ENCODE peak calls at places on chromosomes 16 and 17, in four cellular contexts. S is stimulated activated CD8-positive, alpha-beta memory T cell treated with anti-CD3 and anti-CD28 coated beads, Interleukin-7, amount 100 ng/mL, for 1 hour; T is OCI-M1; J is IMR-90. H is an unnamed sample.

GRCh38 chr17:18043491-18043890 is 4.3 kb downstream of the GID4 start:
- DNase-seq in T (peak), J (peak), S (no peak), H (peak)

GRCh38 chr17:80361495-80362220 is 53.3 kb upstream of the ENDOV start:
- DNase-seq in J (no peak), T (peak), S (no peak), H (peak)

GRCh38 chr16:62392698-62393097 is 356.5 kb upstream of the CDH8 start:
- DNase-seq in S (no peak), J (no peak), T (no peak), H (no peak)

GRCh38 chr17:62616993-62617893 is 10.2 kb upstream of the MRC2 start:
- DNase-seq in S (no peak), J (peak), T (no peak), H (peak)

GRCh38 chr17:56679148-56679766 is 85.8 kb downstream of the NOG start:
- DNase-seq in S (no peak), J (peak), T (peak), H (peak)

GRCh38 chr17:4233668-4234258 is 30.0 kb downstream of the ANKFY1 start:
- DNase-seq in J (no peak), S (no peak), T (no peak), H (no peak)

GRCh38 chr17:77366206-77366557 is 225.4 kb downstream of the SEC14L1 start:
- DNase-seq in S (no peak), J (peak), T (no peak), H (no peak)

GRCh38 chr16:10526962-10527361 is 53.4 kb downstream of the EMP2 start:
- DNase-seq in J (no peak), T (no peak), S (no peak), H (no peak)

GRCh38 chr16:23578096-23578830 is 17.9 kb downstream of the NDUFAB1 start:
- DNase-seq in J (peak), S (no peak), T (peak), H (no peak)

GRCh38 chr17:77723071-77723908 is 235.2 kb upstream of the TNRC6C start:
- DNase-seq in J (no peak), S (no peak), T (no peak), H (no peak)

GRCh38 chr17:76270127-76270592 is 5.0 kb downstream of the UBALD2 start:
- DNase-seq in S (no peak), J (no peak), T (no peak), H (no peak)

GRCh38 chr16:66295191-66295590 is 71.3 kb upstream of the CDH5 start:
- DNase-seq in S (no peak), J (no peak), T (no peak), H (no peak)

GRCh38 chr16:87729266-87729954 is 36.4 kb downstream of the KLHDC4 start:
- DNase-seq in S (no peak), J (no peak), T (no peak), H (no peak)

GRCh38 chr17:48283390-48283789 is 146.6 kb downstream of the SKAP1 start:
- DNase-seq in T (peak), J (no peak), S (no peak), H (no peak)

H was measured in fibroblast of lung.